ENCODE peak calls at places on chromosomes 13 and 19, in nine cellular contexts. C is breast epithelium, L is AG10803, P is NB4, K is cardiac muscle cell, A is spleen, Y is kidney, E is A673, M is HFF-Myc. R is an unnamed sample.

GRCh38 chr19:43636121-43636683 is 3.4 kb downstream of the CADM4 start:
- DNase-seq in C (peak; percentile 55), L (no peak), P (no peak), K (no peak), A (no peak), Y (peak; percentile 66), E (no peak), M (no peak), R (no peak)

GRCh38 chr13:75400775-75401174 is 81.2 kb downstream of the TBC1D4 start:
- DNase-seq in C (no peak), L (no peak), P (no peak), K (no peak), A (no peak), Y (no peak), E (no peak), M (no peak), R (no peak)

GRCh38 chr19:41426952-41427646 is at the start of gene B3GNT8:
- DNase-seq in C (peak; percentile 82), L (peak; percentile 69), P (peak; percentile 87), K (peak; percentile 94), A (peak; percentile 94), Y (peak; percentile 95), E (peak; percentile 32), M (no peak), R (peak; percentile 63)

GRCh38 chr19:52945652-52946321 is 16.9 kb downstream of the ZNF816 start:
- DNase-seq in C (no peak), L (no peak), P (no peak), K (no peak), A (no peak), Y (no peak), E (no peak), M (no peak), R (no peak)

GRCh38 chr19:30442715-30443114 is 70.5 kb downstream of the ZNF536 start:
- DNase-seq in C (no peak), L (no peak), P (no peak), K (no peak), A (no peak), Y (no peak), E (no peak), M (no peak), R (no peak)

GRCh38 chr19:5578094-5578846 is 10.5 kb upstream of the TINCR start:
- DNase-seq in C (peak; percentile 24), L (peak; percentile 57), P (peak; percentile 70), K (peak; percentile 79), A (peak; percentile 92), Y (peak; percentile 85), E (peak; percentile 79), M (peak; percentile 52), R (peak; percentile 55)

GRCh38 chr13:92727118-92727517 is 499.5 kb upstream of the GPC6 start:
- DNase-seq in C (no peak), L (no peak), P (no peak), K (no peak), A (no peak), Y (no peak), E (no peak), M (peak; percentile 17), R (no peak)

GRCh38 chr13:90448466-90449037 is 898.9 kb upstream of the MIR17HG start:
- DNase-seq in C (no peak), L (peak; percentile 34), P (no peak), K (no peak), A (no peak), Y (no peak), E (no peak), M (no peak), R (peak; percentile 62)

GRCh38 chr19:33403973-33404304 is 30.4 kb downstream of the CEBPG start:
- DNase-seq in C (no peak), L (peak; percentile 18), P (no peak), K (no peak), A (no peak), Y (no peak), E (no peak), M (no peak), R (no peak)

GRCh38 chr13:112995395-112996091 is 26.5 kb downstream of the MCF2L start:
- DNase-seq in C (no peak), L (no peak), P (no peak), K (peak; percentile 18), A (no peak), Y (no peak), E (no peak), M (no peak), R (no peak)

GRCh38 chr13:113403255-113404104 is 39.5 kb upstream of the GRTP1 start:
- DNase-seq in C (no peak), L (no peak), P (no peak), K (no peak), A (no peak), Y (no peak), E (no peak), M (no peak), R (no peak)

GRCh38 chr19:57192993-57193392 is 1.7 kb downstream of the ZNF264 start:
- DNase-seq in C (no peak), L (no peak), P (no peak), K (no peak), A (no peak), Y (no peak), E (no peak), M (no peak), R (no peak)

GRCh38 chr19:11197291-11198174 is at the start of gene KANK2:
- DNase-seq in C (peak; percentile 87), L (peak; percentile 63), P (peak; percentile 81), K (peak; percentile 87), A (peak; percentile 92), Y (peak; percentile 96), E (peak; percentile 80), M (no peak), R (peak; percentile 75)

GRCh38 chr19:18117692-18118378 is 20.3 kb downstream of the MAST3 start:
- DNase-seq in C (peak; percentile 52), L (peak; percentile 72), P (peak; percentile 88), K (peak; percentile 95), A (peak; percentile 99), Y (peak; percentile 97), E (peak; percentile 91), M (peak; percentile 41), R (peak; percentile 88)

GRCh38 chr19:54587026-54587425 is 6.4 kb upstream of the LILRA1 start:
- DNase-seq in C (no peak), L (no peak), P (no peak), K (no peak), A (no peak), Y (no peak), E (no peak), M (no peak), R (no peak)
- TF ChIP-seq CTCF in C (no peak), L (no peak), P (no peak), K (no peak), A (no peak), Y (no peak), E (no peak), M (no peak), R (no peak)

DNA sequence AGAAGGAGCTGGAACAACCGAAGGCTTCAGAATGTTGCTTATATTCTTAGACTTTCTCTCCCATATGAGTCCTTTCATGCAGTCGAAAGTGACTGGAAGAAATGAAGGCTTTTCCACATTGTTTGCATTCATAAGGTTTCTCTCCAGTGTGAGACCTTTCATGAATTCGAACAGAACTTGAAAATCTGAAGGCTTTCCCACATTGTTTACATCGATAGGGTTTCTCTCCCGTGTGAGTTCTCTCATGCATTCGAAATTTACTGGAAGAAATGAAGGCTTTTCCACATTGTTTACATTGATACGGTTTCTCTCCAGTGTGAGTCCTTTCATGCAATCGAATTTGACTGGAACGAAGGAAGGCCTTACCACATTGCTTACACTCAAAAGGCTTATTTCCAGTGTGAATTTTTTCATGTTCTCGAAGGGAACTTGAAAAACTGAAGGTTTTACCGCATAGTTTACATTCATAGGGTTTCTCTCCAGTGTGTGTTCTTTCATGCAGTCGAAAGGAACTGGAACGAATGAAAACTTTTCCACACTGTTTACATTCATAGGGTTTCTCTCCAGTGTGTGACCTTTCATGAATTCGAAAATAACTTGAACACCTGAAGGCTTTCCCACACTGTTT is 21.5 kb downstream of the ZNF14 start:
- DNase-seq in C (no peak), L (no peak), P (no peak), K (no peak), A (no peak), Y (no peak), E (no peak), M (no peak), R (no peak)
- H3K4me3 ChIP-seq in C (no peak overlapping the region), L (no peak overlapping the region), P (no peak overlapping the region), K (no peak overlapping the region), A (no peak overlapping the region), Y (peak overlapping the region; percentile 18), E (no peak overlapping the region), M (no peak overlapping the region), R (no peak overlapping the region)

GRCh38 chr13:53200498-53201453 is 172.2 kb downstream of the OLFM4 start:
- DNase-seq in C (no peak), L (peak; percentile 7), P (no peak), K (peak; percentile 93), A (peak; percentile 71), Y (peak; percentile 67), E (peak; percentile 61), M (no peak), R (peak; percentile 15)

GRCh38 chr13:53204598-53204997 is 176.0 kb downstream of the OLFM4 start:
- DNase-seq in C (no peak), L (no peak), P (no peak), K (no peak), A (no peak), Y (no peak), E (no peak), M (no peak), R (no peak)

GRCh38 chr13:53201454-53202225 is 173.0 kb downstream of the OLFM4 start:
- DNase-seq in C (no peak), L (no peak), P (no peak), K (peak; percentile 53), A (peak; percentile 69), Y (peak; percentile 66), E (peak; percentile 60), M (no peak), R (no peak)

DNA sequence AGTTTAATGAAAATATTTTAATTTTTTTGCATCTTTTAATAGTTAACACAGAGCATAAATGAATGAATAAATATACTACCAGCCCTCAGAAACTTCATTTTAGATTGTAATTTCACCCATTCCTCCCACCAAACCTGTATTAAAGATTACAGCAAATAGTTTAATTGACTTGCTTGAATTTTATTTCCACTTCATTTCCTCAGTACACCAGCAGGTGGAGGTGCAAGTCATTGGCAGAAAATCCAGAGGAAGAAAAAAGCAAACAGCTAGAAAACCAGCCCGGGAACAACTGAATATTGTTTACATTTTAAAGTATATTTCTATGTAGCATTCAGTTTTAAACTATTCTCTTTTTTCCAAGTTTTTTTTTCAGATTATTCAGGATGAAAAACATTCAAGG is 177.8 kb downstream of the OLFM4 start:
- DNase-seq in C (no peak), L (no peak), P (peak; percentile 10), K (peak; percentile 24), A (no peak), Y (no peak), E (peak; percentile 45), M (no peak), R (peak; percentile 1)
- TF ChIP-seq CTCF in C (no peak), L (peak; percentile 39), P (no peak), K (peak; percentile 33), A (no peak), Y (peak; percentile 13), E (peak; percentile 56), M (peak; percentile 5), R (peak; percentile 26)

DNA sequence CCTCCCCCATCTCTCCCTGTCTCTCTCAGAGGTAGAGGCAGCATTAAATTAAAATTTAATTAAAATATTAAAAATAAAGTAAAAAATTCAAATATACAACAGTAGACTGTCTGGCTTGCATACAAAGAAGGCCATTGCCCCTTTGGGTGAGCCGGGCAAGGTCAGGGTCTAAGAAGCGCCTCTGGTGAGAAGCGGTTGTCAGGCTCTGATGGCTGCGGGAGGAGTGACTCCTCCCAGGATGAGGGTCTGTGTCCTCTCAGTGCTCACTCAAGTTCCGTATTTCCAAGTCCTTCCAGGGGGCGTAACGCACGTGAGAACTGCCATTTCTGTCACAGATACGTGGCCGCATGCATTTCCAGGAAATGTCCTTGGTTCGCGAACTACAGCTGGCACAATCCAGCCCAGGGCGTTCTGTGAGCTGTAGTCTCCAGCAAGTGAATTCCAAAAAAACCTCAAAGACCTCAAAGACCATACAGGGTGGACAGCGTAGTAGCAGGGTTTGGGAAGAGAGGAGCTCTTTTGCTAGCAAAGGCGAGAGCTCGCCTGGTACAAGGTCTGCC is 697 bp upstream of the ZNF181 start:
- DNase-seq in C (no peak), L (no peak), P (peak; percentile 83), K (peak; percentile 78), A (peak; percentile 83), Y (peak; percentile 79), E (peak; percentile 82), M (no peak), R (no peak)
- H3K4me3 ChIP-seq in C (peak overlapping the region; percentile 66), L (peak overlapping the region; percentile 87), P (peak overlapping the region; percentile 77), K (peak overlapping the region; percentile 78), A (peak overlapping the region; percentile 95), Y (peak overlapping the region; percentile 83), E (peak overlapping the region; percentile 74), M (peak overlapping the region; percentile 53), R (peak overlapping the region; percentile 89)

R was measured in fibroblast of pulmonary artery.